ENCODE peak calls at places on chromosomes 13 and 19, in five cellular contexts. One of them, this sample, is unnamed.

GRCh38 chr19:54209748-54210494 is 9.3 kb downstream of the RPS9 start:
- DNase-seq in IMR-90: peak
- DNase-seq in HepG2: peak
- DNase-seq in A549: peak
- DNase-seq in K562: peak
- DNase-seq in this sample: peak

GRCh38 chr13:48892311-48892710 is 83.4 kb upstream of the FNDC3A start:
- DNase-seq in IMR-90: peak
- DNase-seq in HepG2: peak
- DNase-seq in A549: peak
- DNase-seq in K562: no peak
- DNase-seq in this sample: no peak

GRCh38 chr13:71808708-71809107 is 58.3 kb downstream of the DACH1 start:
- DNase-seq in IMR-90: no peak
- DNase-seq in HepG2: no peak
- DNase-seq in A549: no peak
- DNase-seq in K562: no peak
- DNase-seq in this sample: no peak

GRCh38 chr19:35030257-35031071 is at the start of gene SCN1B:
- DNase-seq in IMR-90: peak
- DNase-seq in HepG2: peak
- DNase-seq in A549: peak
- DNase-seq in K562: peak
- DNase-seq in this sample: peak

GRCh38 chr19:29662604-29663404 is 2.5 kb upstream of the PLEKHF1 start:
- DNase-seq in IMR-90: peak
- DNase-seq in HepG2: no peak
- DNase-seq in A549: peak
- DNase-seq in K562: peak
- DNase-seq in this sample: no peak

GRCh38 chr13:40776681-40777165 is 5.7 kb upstream of the MRPS31 start:
- DNase-seq in IMR-90: peak
- DNase-seq in HepG2: no peak
- DNase-seq in A549: no peak
- DNase-seq in K562: peak
- DNase-seq in this sample: no peak

GRCh38 chr13:19267746-19268145 is 86.1 kb upstream of the TUBA3C start:
- DNase-seq in IMR-90: no peak
- DNase-seq in HepG2: no peak
- DNase-seq in A549: no peak
- DNase-seq in K562: no peak
- DNase-seq in this sample: no peak

GRCh38 chr19:28889941-28890645 is 322.9 kb downstream of the UQCRFS1 start:
- DNase-seq in IMR-90: no peak
- DNase-seq in HepG2: no peak
- DNase-seq in A549: peak
- DNase-seq in K562: no peak
- DNase-seq in this sample: no peak

GRCh38 chr19:8512115-8512967 is 1.6 kb downstream of the ZNF414 start:
- DNase-seq in IMR-90: no peak
- DNase-seq in HepG2: peak
- DNase-seq in A549: peak
- DNase-seq in K562: peak
- DNase-seq in this sample: peak

GRCh38 chr13:24851546-24851945 is 87.6 kb downstream of the RNF17 start:
- DNase-seq in IMR-90: peak
- DNase-seq in HepG2: no peak
- DNase-seq in A549: no peak
- DNase-seq in K562: no peak
- DNase-seq in this sample: no peak

GRCh38 chr13:41700790-41701310 is 243.5 kb downstream of the RGCC start:
- DNase-seq in IMR-90: peak
- DNase-seq in HepG2: no peak
- DNase-seq in A549: peak
- DNase-seq in K562: no peak
- DNase-seq in this sample: no peak

GRCh38 chr13:44470623-44471562 is 97.3 kb downstream of the SERP2 start:
- DNase-seq in IMR-90: peak
- DNase-seq in HepG2: peak
- DNase-seq in A549: peak
- DNase-seq in K562: peak
- DNase-seq in this sample: no peak

GRCh38 chr13:30042891-30043630 is 192.6 kb upstream of the UBL3 start:
- DNase-seq in IMR-90: no peak
- DNase-seq in HepG2: no peak
- DNase-seq in A549: no peak
- DNase-seq in K562: no peak
- DNase-seq in this sample: no peak

GRCh38 chr19:5990289-5990797 is 12.4 kb upstream of the RANBP3 start:
- DNase-seq in IMR-90: no peak
- DNase-seq in HepG2: no peak
- DNase-seq in A549: peak
- DNase-seq in K562: peak
- DNase-seq in this sample: peak

GRCh38 chr19:55838251-55838650 is 1.9 kb downstream of the NLRP4 start:
- DNase-seq in IMR-90: no peak
- DNase-seq in HepG2: no peak
- DNase-seq in A549: no peak
- DNase-seq in K562: no peak
- DNase-seq in this sample: no peak

GRCh38 chr13:98513837-98514236 is 63.1 kb downstream of the STK24 start:
- DNase-seq in IMR-90: no peak
- DNase-seq in HepG2: no peak
- DNase-seq in A549: no peak
- DNase-seq in K562: no peak
- DNase-seq in this sample: no peak

GRCh38 chr13:78201411-78201810 is 282.8 kb upstream of the EDNRB start:
- DNase-seq in IMR-90: no peak
- DNase-seq in HepG2: no peak
- DNase-seq in A549: no peak
- DNase-seq in K562: no peak
- DNase-seq in this sample: no peak

GRCh38 chr19:21705393-21705792 is 62.0 kb downstream of the ZNF100 start:
- DNase-seq in IMR-90: no peak
- DNase-seq in HepG2: no peak
- DNase-seq in A549: no peak
- DNase-seq in K562: no peak
- DNase-seq in this sample: no peak

GRCh38 chr19:46487802-46488445 is 7.7 kb downstream of the PNMA8B start:
- DNase-seq in IMR-90: peak
- DNase-seq in HepG2: peak
- DNase-seq in A549: peak
- DNase-seq in K562: peak
- DNase-seq in this sample: peak

GRCh38 chr13:40362502-40362901 is 303.9 kb downstream of the FOXO1 start:
- DNase-seq in IMR-90: no peak
- DNase-seq in HepG2: no peak
- DNase-seq in A549: no peak
- DNase-seq in K562: no peak
- DNase-seq in this sample: no peak

GRCh38 chr19:42402376-42403116 is 12.4 kb upstream of the CNFN start:
- DNase-seq in IMR-90: no peak
- DNase-seq in HepG2: no peak
- DNase-seq in A549: no peak
- DNase-seq in K562: no peak
- DNase-seq in this sample: no peak

GRCh38 chr19:51022526-51022925 is 3.0 kb upstream of the KLK10 start:
- DNase-seq in IMR-90: no peak
- DNase-seq in HepG2: no peak
- DNase-seq in A549: no peak
- DNase-seq in K562: no peak
- DNase-seq in this sample: no peak

GRCh38 chr13:42498521-42498920 is 75.4 kb upstream of the TNFSF11 start:
- DNase-seq in IMR-90: no peak
- DNase-seq in HepG2: no peak
- DNase-seq in A549: no peak
- DNase-seq in K562: no peak
- DNase-seq in this sample: no peak

GRCh38 chr13:25469179-25469545 is 97.4 kb downstream of the ATP8A2 start:
- DNase-seq in IMR-90: no peak
- DNase-seq in HepG2: no peak
- DNase-seq in A549: no peak
- DNase-seq in K562: no peak
- DNase-seq in this sample: no peak

GRCh38 chr13:110001622-110002275 is 215.4 kb upstream of the IRS2 start:
- DNase-seq in IMR-90: peak
- DNase-seq in HepG2: no peak
- DNase-seq in A549: peak
- DNase-seq in K562: no peak
- DNase-seq in this sample: no peak

GRCh38 chr13:29569253-29570057 is 26.0 kb downstream of the SLC7A1 start:
- DNase-seq in IMR-90: no peak
- DNase-seq in HepG2: peak
- DNase-seq in A549: no peak
- DNase-seq in K562: no peak
- DNase-seq in this sample: no peak

GRCh38 chr13:91351123-91351522 is 3.6 kb downstream of the MIR17HG start:
- DNase-seq in IMR-90: no peak
- DNase-seq in HepG2: no peak
- DNase-seq in A549: no peak
- DNase-seq in K562: peak
- DNase-seq in this sample: no peak

GRCh38 chr19:41376241-41376997 is at the start of gene TMEM91:
- DNase-seq in IMR-90: no peak
- DNase-seq in HepG2: no peak
- DNase-seq in A549: no peak
- DNase-seq in K562: no peak
- DNase-seq in this sample: no peak

GRCh38 chr13:73198888-73199497 is 140.2 kb downstream of the KLF5 start:
- DNase-seq in IMR-90: no peak
- DNase-seq in HepG2: peak
- DNase-seq in A549: no peak
- DNase-seq in K562: no peak
- DNase-seq in this sample: no peak

GRCh38 chr13:107216046-107216715 is 648.2 kb upstream of the ARGLU1 start:
- DNase-seq in IMR-90: no peak
- DNase-seq in HepG2: no peak
- DNase-seq in A549: no peak
- DNase-seq in K562: no peak
- DNase-seq in this sample: no peak

GRCh38 chr19:2455481-2456300 is 1.1 kb downstream of the LMNB2 start:
- DNase-seq in IMR-90: no peak
- DNase-seq in HepG2: no peak
- DNase-seq in A549: no peak
- DNase-seq in K562: peak
- DNase-seq in this sample: peak

GRCh38 chr19:38649305-38650179 is 2.1 kb downstream of the ACTN4 start:
- DNase-seq in IMR-90: no peak
- DNase-seq in HepG2: peak
- DNase-seq in A549: peak
- DNase-seq in K562: no peak
- DNase-seq in this sample: no peak
- TF ChIP-seq BHLHE40 in IMR-90: no peak
- TF ChIP-seq BHLHE40 in HepG2: no peak
- TF ChIP-seq BHLHE40 in A549: no peak
- TF ChIP-seq BHLHE40 in K562: no peak
- TF ChIP-seq BHLHE40 in this sample: no peak

GRCh38 chr13:51156666-51157065 is 45.6 kb upstream of the C13orf42 start:
- DNase-seq in IMR-90: no peak
- DNase-seq in HepG2: no peak
- DNase-seq in A549: no peak
- DNase-seq in K562: no peak
- DNase-seq in this sample: no peak

GRCh38 chr13:51154029-51154555 is 43.0 kb upstream of the C13orf42 start:
- DNase-seq in IMR-90: peak
- DNase-seq in HepG2: no peak
- DNase-seq in A549: no peak
- DNase-seq in K562: no peak
- DNase-seq in this sample: no peak

GRCh38 chr13:51158365-51158764 is 47.3 kb upstream of the C13orf42 start:
- DNase-seq in IMR-90: no peak
- DNase-seq in HepG2: peak
- DNase-seq in A549: peak
- DNase-seq in K562: no peak
- DNase-seq in this sample: no peak

GRCh38 chr13:51153527-51153926 is 42.5 kb upstream of the C13orf42 start:
- DNase-seq in IMR-90: no peak
- DNase-seq in HepG2: no peak
- DNase-seq in A549: no peak
- DNase-seq in K562: no peak
- DNase-seq in this sample: no peak

GRCh38 chr13:51158923-51159322 is 47.8 kb upstream of the C13orf42 start:
- DNase-seq in IMR-90: no peak
- DNase-seq in HepG2: no peak
- DNase-seq in A549: no peak
- DNase-seq in K562: no peak
- DNase-seq in this sample: no peak
- TF ChIP-seq BHLHE40 in IMR-90: no peak
- TF ChIP-seq BHLHE40 in HepG2: no peak
- TF ChIP-seq BHLHE40 in A549: no peak
- TF ChIP-seq BHLHE40 in K562: no peak
- TF ChIP-seq BHLHE40 in this sample: no peak

DNA sequence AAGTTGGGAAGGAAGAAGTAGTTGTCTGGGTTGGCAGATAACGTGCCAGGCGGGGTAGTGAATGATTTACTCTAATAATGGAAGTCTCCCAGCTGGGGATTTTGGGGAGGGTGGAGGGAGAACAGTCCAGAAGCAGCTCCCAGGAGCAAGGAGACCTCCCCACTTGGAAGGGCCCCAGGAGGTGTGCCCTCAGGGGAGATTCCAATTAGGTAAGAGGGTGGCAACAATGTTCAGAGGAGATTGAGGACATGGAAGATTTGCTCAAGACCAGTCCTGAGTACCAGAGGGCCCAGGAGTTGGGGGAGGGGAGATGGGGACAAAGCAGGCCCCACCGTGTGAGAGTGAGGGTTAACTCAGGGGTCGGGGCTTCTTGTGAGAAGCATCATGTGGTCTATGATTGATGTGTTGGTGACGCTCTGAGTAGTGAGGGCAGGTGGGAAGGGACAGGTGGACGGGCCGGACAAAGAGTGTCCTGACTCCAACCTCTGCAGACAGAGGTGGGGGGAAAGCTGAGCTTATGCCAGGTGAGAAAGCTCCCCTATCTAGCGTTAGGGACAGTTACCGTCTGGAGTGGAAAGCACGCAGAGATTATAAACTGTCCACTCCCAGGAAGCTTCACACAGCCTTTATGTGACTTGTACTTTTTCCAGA is 3.5 kb downstream of the SPINT2 start:
- DNase-seq in IMR-90: no peak
- DNase-seq in HepG2: no peak
- DNase-seq in A549: peak
- DNase-seq in K562: no peak
- DNase-seq in this sample: no peak
- TF ChIP-seq BHLHE40 in IMR-90: no peak
- TF ChIP-seq BHLHE40 in HepG2: no peak
- TF ChIP-seq BHLHE40 in A549: no peak
- TF ChIP-seq BHLHE40 in K562: no peak
- TF ChIP-seq BHLHE40 in this sample: no peak

DNA sequence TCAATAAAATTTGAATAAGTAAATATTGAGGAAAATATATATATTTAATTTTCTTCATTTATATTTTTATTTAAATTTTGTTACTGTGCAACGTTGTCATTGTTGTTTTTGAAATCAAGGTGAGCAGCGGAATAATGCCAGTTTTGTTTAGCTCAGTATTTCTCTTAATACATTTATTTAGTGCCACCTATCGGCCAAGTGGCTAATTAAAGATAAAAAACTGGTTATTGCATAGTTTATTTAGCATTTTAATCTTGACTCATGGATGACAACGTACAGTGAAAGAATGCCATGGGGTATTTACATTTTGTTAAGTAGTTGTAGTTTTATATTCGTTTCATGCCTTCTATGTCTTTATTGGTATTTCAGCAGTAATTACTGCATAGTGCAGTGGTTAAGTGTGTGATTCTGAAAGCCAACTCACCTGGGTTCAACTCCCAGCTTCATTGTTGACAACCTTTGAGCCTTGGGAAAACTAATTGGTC is 265.9 kb downstream of the MYO16 start:
- DNase-seq in IMR-90: peak
- DNase-seq in HepG2: peak
- DNase-seq in A549: peak
- DNase-seq in K562: no peak
- DNase-seq in this sample: no peak
- TF ChIP-seq BHLHE40 in IMR-90: no peak
- TF ChIP-seq BHLHE40 in HepG2: no peak
- TF ChIP-seq BHLHE40 in A549: no peak
- TF ChIP-seq BHLHE40 in K562: no peak
- TF ChIP-seq BHLHE40 in this sample: no peak

This sample was measured in HEK293T.